ENCODE peak calls at places on chromosomes 6 and 20, in ten cellular contexts. S, R, Q, Y, X, G, P, M, B and J are unnamed samples.

GRCh38 chr6:129894904-129895303 is 33.8 kb upstream of the TMEM244 start:
- DNase-seq in G (no peak), R (no peak), M (no peak), Q (no peak), X (no peak), Y (no peak), S (no peak), P (no peak), B (no peak), J (no peak)

GRCh38 chr6:47034919-47035318 is 7.2 kb downstream of the ADGRF1 start:
- DNase-seq in M (peak; percentile 100), Y (no peak), R (peak; percentile 35), Q (no peak), S (no peak), X (no peak), G (no peak), B (no peak), P (peak; percentile 12), J (peak; percentile 76)

GRCh38 chr6:80440496-80441160 is 334.2 kb downstream of the BCKDHB start:
- DNase-seq in R (no peak), S (no peak), Q (peak; percentile 49), M (peak; percentile 50), Y (no peak), P (no peak), B (no peak), X (no peak), G (no peak), J (no peak)

GRCh38 chr20:32358883-32359632 is 927 bp downstream of the ASXL1 start:
- DNase-seq in R (peak; percentile 99), Y (peak; percentile 81), Q (peak; percentile 91), B (peak; percentile 84), M (peak; percentile 59), G (peak; percentile 78), S (peak; percentile 75), P (peak; percentile 72), X (no peak), J (peak; percentile 73)

GRCh38 chr6:140346461-140346860 is 972.0 kb upstream of the CITED2 start:
- DNase-seq in M (peak; percentile 65), R (no peak), Q (no peak), Y (no peak), S (no peak), P (no peak), B (no peak), X (no peak), G (peak; percentile 6), J (no peak)

GRCh38 chr6:66555082-66555481 is 848.1 kb upstream of the EYS start:
- DNase-seq in P (no peak), X (no peak), S (no peak), B (no peak), M (no peak), G (no peak), Y (no peak), R (no peak), Q (no peak), J (no peak)

GRCh38 chr6:2940851-2941250 is 30.5 kb downstream of the SERPINB6 start:
- DNase-seq in B (no peak), R (no peak), X (no peak), S (no peak), M (no peak), Q (no peak), P (no peak), Y (no peak), G (no peak), J (no peak)

GRCh38 chr6:160431231-160431630 is 83.1 kb downstream of the SLC22A3 start:
- DNase-seq in M (peak; percentile 97), Y (no peak), R (no peak), S (no peak), G (peak; percentile 53), B (no peak), X (no peak), Q (peak; percentile 61), P (no peak), J (no peak)

DNA sequence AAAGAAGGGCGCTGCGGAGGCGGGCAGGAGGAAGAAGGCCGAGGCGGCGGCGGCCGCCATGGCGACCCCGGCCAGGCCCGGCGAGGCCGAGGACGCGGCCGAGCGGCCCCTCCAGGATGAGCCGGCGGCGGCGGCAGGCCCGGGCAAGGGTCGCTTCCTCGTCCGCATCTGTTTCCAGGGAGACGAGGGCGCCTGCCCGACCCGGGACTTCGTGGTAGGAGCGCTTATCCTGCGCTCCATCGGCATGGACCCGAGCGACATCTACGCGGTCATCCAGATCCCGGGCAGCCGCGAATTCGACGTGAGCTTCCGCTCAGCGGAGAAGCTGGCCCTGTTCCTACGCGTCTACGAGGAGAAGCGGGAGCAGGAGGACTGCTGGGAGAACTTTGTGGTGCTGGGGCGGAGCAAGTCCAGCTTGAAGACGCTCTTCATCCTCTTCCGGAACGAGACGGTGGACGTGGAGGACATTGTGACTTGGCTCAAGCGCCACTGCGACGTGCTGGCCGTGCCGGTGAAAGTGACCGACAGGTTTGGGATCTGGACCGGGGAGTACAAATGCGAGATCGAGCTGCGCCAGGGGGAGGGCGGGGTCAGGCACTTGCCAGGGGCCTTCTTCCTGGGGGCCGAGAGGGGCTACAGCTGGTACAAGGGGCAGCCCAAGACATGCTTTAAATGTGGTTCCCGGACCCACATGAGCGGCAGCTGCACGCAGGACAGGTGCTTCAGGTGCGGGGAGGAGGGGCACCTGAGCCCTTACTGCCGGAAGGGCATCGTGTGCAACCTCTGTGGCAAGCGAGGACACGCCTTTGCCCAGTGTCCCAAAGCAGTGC is 770 bp downstream of the ZCCHC3 start:
- DNase-seq in Q (peak; percentile 89), B (peak; percentile 65), S (peak; percentile 59), R (peak; percentile 51), X (no peak), G (peak; percentile 70), M (peak; percentile 75), Y (peak; percentile 79), P (peak; percentile 83), J (peak; percentile 87)
- H3K4me3 ChIP-seq in Q (peak overlapping the region; percentile 97), B (peak overlapping the region; percentile 86), S (peak overlapping the region; percentile 59), R (peak overlapping the region; percentile 97), X (peak overlapping the region; percentile 94), G (peak overlapping the region; percentile 96), M (peak overlapping the region; percentile 91), Y (peak overlapping the region; percentile 78), P (peak overlapping the region; percentile 75), J (peak overlapping the region; percentile 88)

DNA sequence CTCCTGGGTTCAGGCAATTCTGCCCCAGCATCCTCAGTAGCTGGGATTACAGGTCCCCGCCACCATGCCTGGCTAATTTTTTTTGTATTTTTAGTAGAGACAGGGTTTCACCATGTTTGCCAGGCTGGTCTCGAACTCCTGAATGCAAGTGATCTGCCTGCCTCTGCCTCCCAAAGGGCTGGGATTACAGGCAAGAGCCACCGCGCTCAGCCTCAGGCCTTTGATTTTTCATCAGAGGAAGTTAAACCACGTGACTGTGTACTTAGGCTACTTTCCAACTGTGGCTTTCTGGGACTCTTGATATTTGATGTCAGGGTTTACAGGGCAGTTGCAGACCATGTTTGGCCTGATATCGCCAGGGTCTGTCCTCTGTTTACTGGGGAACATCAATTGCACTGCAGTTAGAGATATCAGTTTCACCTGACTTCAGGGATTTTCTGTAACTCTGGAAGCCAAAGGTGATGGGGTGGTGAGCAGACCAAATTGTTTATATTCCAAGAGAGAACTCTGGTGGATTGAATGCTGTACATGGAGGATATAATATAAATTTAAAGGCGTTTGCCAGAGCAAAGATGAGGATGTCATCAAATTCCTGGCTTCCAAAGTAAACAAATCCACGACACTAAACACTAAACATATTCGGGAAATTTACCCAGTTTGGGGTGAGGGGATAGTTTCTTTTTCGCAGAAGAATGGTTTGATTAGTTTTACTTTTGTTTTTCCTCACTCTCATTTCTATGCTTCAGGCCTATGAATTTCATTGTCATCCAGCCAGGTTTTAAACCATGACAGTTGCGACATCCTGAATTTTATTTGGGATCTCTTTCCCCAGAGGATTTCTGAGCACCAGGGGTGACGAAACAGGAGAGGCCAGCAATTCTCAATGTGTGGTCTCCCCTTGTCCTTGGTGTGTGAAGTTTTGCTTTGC is 4.2 kb downstream of the PSMF1 start:
- DNase-seq in G (peak; percentile 33), M (peak; percentile 31), X (no peak), B (no peak), P (peak; percentile 57), S (peak; percentile 48), Q (peak; percentile 54), R (no peak), Y (no peak), J (no peak)
- H3K4me3 ChIP-seq in G (peak overlapping the region; percentile 16), M (peak overlapping the region; percentile 38), X (peak overlapping the region; percentile 61), B (no peak overlapping the region), P (no peak overlapping the region), S (no peak overlapping the region), Q (no peak overlapping the region), R (no peak overlapping the region), Y (peak overlapping the region; percentile 49), J (no peak overlapping the region)

GRCh38 chr6:165660881-165661415 is 2.1 kb downstream of the PDE10A start:
- DNase-seq in P (no peak), R (no peak), Q (no peak), X (no peak), Y (no peak), B (no peak), S (no peak), M (no peak), G (no peak), J (peak; percentile 18)
- H3K4me3 ChIP-seq in P (peak overlapping the region; percentile 69), R (peak overlapping the region; percentile 71), Q (peak overlapping the region; percentile 34), X (no peak overlapping the region), Y (no peak overlapping the region), B (no peak overlapping the region), S (no peak overlapping the region), M (no peak overlapping the region), G (peak overlapping the region; percentile 88), J (peak overlapping the region; percentile 61)

GRCh38 chr20:21521596-21522478 is 8.0 kb upstream of the NKX2-2 start:
- DNase-seq in P (no peak), S (no peak), Q (peak; percentile 26), X (no peak), M (no peak), Y (no peak), R (peak; percentile 63), B (no peak), G (no peak), J (no peak)

GRCh38 chr20:21520702-21521595 is 7.1 kb upstream of the NKX2-2 start:
- DNase-seq in R (peak; percentile 84), Y (no peak), B (no peak), M (peak; percentile 33), Q (peak; percentile 18), S (no peak), P (no peak), G (no peak), X (no peak), J (no peak)

GRCh38 chr20:21523895-21524294 is 10.0 kb upstream of the NKX2-2 start:
- DNase-seq in R (no peak), Y (no peak), M (no peak), Q (peak; percentile 13), G (no peak), P (no peak), B (no peak), S (no peak), X (no peak), J (no peak)

GRCh38 chr20:21523398-21523868 is 9.6 kb upstream of the NKX2-2 start:
- DNase-seq in Y (no peak), P (no peak), B (no peak), X (no peak), R (no peak), S (no peak), M (no peak), G (no peak), Q (peak; percentile 29), J (no peak)

DNA sequence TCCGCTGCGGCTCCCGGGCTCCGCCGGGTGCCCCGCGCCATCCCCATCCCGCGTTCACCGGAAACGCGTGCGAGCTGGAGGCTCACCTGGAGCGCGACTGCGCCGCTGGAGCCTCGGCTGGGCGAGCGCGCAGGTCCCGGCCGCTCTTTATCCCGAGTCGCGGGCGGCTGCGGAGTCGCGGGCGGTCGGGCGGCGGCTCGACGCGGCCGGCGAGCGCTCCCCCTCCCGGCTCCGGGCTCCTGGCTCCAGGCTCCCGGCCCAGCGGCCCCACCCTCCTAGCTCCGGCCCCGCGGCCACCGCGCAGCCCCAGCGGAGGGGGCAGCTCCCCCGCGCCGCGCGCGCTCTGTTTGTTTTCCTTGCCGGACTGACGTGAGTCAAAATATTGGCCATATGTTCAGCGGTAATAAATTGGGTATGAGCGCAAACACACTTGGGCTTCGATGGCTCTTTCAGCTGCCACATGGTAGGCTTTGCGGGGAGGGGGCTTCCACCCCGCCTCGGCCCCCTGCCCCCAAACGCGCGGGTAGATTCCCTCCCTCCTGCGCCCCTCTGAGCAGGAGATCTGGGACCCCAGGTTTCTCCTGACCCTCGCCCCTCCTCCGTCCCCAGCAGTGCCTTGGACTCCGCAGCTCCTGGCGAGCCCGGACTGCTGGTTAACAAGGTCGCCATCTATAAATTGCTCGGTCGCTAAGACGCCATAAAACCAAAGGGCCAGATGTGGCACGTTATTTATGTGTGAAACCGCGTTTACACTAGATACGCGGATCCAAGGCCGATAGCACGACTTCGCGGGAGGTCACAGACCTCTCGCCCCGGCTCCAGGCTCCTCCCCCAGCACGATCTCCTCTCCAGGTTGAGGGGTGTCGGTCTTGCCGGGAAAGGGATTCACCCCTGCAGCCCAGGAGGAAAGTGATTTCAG is 8.9 kb upstream of the NKX2-2 start:
- DNase-seq in S (no peak), B (no peak), R (peak; percentile 62), Y (no peak), X (no peak), Q (peak; percentile 43), G (no peak), P (no peak), M (no peak), J (no peak)
- H3K4me3 ChIP-seq in S (no peak overlapping the region), B (no peak overlapping the region), R (peak overlapping the region; percentile 66), Y (no peak overlapping the region), X (no peak overlapping the region), Q (peak overlapping the region; percentile 20), G (peak overlapping the region; percentile 14), P (peak overlapping the region; percentile 27), M (no peak overlapping the region), J (no peak overlapping the region)